ENCODE peak calls at places on chromosome 19, in six cellular contexts. One of them, this sample, is unnamed. For H3K4me1, the result is how much of the 10 kb centered on the place peaks cover.

GRCh38 chr19:18488403-18488723 is 33.5 kb downstream of the ELL start:
- DNase-seq in neural progenitor cell: no peak
- DNase-seq in neuronal stem cell: no peak
- DNase-seq in mesenchymal stem cell: no peak
- DNase-seq in body of pancreas: no peak
- DNase-seq in fibroblast of lung: no peak
- DNase-seq in this sample: no peak

GRCh38 chr19:5330307-5330720 is 10.3 kb downstream of the PTPRS start:
- DNase-seq in fibroblast of lung: no peak
- DNase-seq in body of pancreas: no peak
- DNase-seq in neuronal stem cell: no peak
- DNase-seq in neural progenitor cell: no peak
- DNase-seq in mesenchymal stem cell: no peak
- DNase-seq in this sample: no peak

GRCh38 chr19:31413353-31413752 is 64.1 kb upstream of the TSHZ3 start:
- DNase-seq in mesenchymal stem cell: no peak
- DNase-seq in fibroblast of lung: no peak
- DNase-seq in body of pancreas: no peak
- DNase-seq in neural progenitor cell: no peak
- DNase-seq in neuronal stem cell: no peak
- DNase-seq in this sample: no peak

GRCh38 chr19:50837300-50837699 is 3.9 kb upstream of the KLK15 start:
- DNase-seq in fibroblast of lung: no peak
- DNase-seq in neural progenitor cell: no peak
- DNase-seq in body of pancreas: no peak
- DNase-seq in mesenchymal stem cell: no peak
- DNase-seq in neuronal stem cell: no peak
- DNase-seq in this sample: no peak

GRCh38 chr19:5152767-5153532 is 184.0 kb downstream of the KDM4B start:
- DNase-seq in body of pancreas: no peak
- DNase-seq in fibroblast of lung: no peak
- DNase-seq in mesenchymal stem cell: no peak
- DNase-seq in neuronal stem cell: no peak
- DNase-seq in neural progenitor cell: no peak
- DNase-seq in this sample: no peak

GRCh38 chr19:9362905-9363304 is at the start of gene ZNF177:
- DNase-seq in fibroblast of lung: peak
- DNase-seq in neuronal stem cell: no peak
- DNase-seq in mesenchymal stem cell: no peak
- DNase-seq in neural progenitor cell: no peak
- DNase-seq in body of pancreas: no peak
- DNase-seq in this sample: no peak

GRCh38 chr19:6737284-6737872 is at the start of gene GPR108:
- DNase-seq in mesenchymal stem cell: peak
- DNase-seq in neural progenitor cell: peak
- DNase-seq in neuronal stem cell: peak
- DNase-seq in body of pancreas: peak
- DNase-seq in fibroblast of lung: peak
- DNase-seq in this sample: no peak

GRCh38 chr19:49534632-49535385 is 7.0 kb downstream of the RCN3 start:
- DNase-seq in neuronal stem cell: no peak
- DNase-seq in body of pancreas: no peak
- DNase-seq in neural progenitor cell: no peak
- DNase-seq in fibroblast of lung: no peak
- DNase-seq in mesenchymal stem cell: no peak
- DNase-seq in this sample: no peak

GRCh38 chr19:55044771-55045716 is 7.0 kb upstream of the GP6 start:
- DNase-seq in mesenchymal stem cell: no peak
- DNase-seq in neural progenitor cell: no peak
- DNase-seq in body of pancreas: no peak
- DNase-seq in fibroblast of lung: no peak
- DNase-seq in neuronal stem cell: no peak
- DNase-seq in this sample: no peak

GRCh38 chr19:45854167-45854778 is 8.7 kb downstream of the SYMPK start:
- DNase-seq in neuronal stem cell: no peak
- DNase-seq in body of pancreas: no peak
- DNase-seq in neural progenitor cell: no peak
- DNase-seq in fibroblast of lung: no peak
- DNase-seq in mesenchymal stem cell: no peak
- DNase-seq in this sample: no peak

GRCh38 chr19:55340144-55340783 is 588 bp downstream of the KMT5C start:
- DNase-seq in neuronal stem cell: no peak
- DNase-seq in fibroblast of lung: no peak
- DNase-seq in body of pancreas: no peak
- DNase-seq in mesenchymal stem cell: no peak
- DNase-seq in neural progenitor cell: no peak
- DNase-seq in this sample: no peak

GRCh38 chr19:5828661-5829566 is 10.6 kb downstream of the FUT6 start:
- DNase-seq in neuronal stem cell: peak
- DNase-seq in body of pancreas: no peak
- DNase-seq in fibroblast of lung: peak
- DNase-seq in neural progenitor cell: peak
- DNase-seq in mesenchymal stem cell: peak
- DNase-seq in this sample: no peak

GRCh38 chr19:44071824-44072542 is at the start of gene ZNF284:
- DNase-seq in fibroblast of lung: peak
- DNase-seq in neuronal stem cell: peak
- DNase-seq in neural progenitor cell: peak
- DNase-seq in mesenchymal stem cell: peak
- DNase-seq in body of pancreas: peak
- DNase-seq in this sample: peak

GRCh38 chr19:6417713-6418561 is 6.7 kb downstream of the KHSRP start:
- DNase-seq in mesenchymal stem cell: peak
- DNase-seq in body of pancreas: peak
- DNase-seq in neuronal stem cell: no peak
- DNase-seq in fibroblast of lung: peak
- DNase-seq in neural progenitor cell: peak
- DNase-seq in this sample: no peak

GRCh38 chr19:50379602-50380001 is 3.3 kb downstream of the NR1H2 start:
- DNase-seq in body of pancreas: no peak
- DNase-seq in mesenchymal stem cell: no peak
- DNase-seq in fibroblast of lung: no peak
- DNase-seq in neuronal stem cell: no peak
- DNase-seq in neural progenitor cell: no peak
- DNase-seq in this sample: no peak

GRCh38 chr19:41887711-41888382 is 4.9 kb downstream of the ARHGEF1 start:
- DNase-seq in body of pancreas: peak
- DNase-seq in neural progenitor cell: no peak
- DNase-seq in neuronal stem cell: no peak
- DNase-seq in fibroblast of lung: no peak
- DNase-seq in mesenchymal stem cell: peak
- DNase-seq in this sample: no peak

GRCh38 chr19:29680937-29681336 is 15.7 kb downstream of the PLEKHF1 start:
- DNase-seq in body of pancreas: no peak
- DNase-seq in neural progenitor cell: no peak
- DNase-seq in mesenchymal stem cell: no peak
- DNase-seq in neuronal stem cell: no peak
- DNase-seq in fibroblast of lung: no peak
- DNase-seq in this sample: no peak

GRCh38 chr19:29680447-29680846 is 15.2 kb downstream of the PLEKHF1 start:
- DNase-seq in neural progenitor cell: no peak
- DNase-seq in body of pancreas: no peak
- DNase-seq in fibroblast of lung: no peak
- DNase-seq in mesenchymal stem cell: no peak
- DNase-seq in neuronal stem cell: no peak
- DNase-seq in this sample: no peak

GRCh38 chr19:29678484-29679106 is 13.3 kb downstream of the PLEKHF1 start:
- DNase-seq in mesenchymal stem cell: no peak
- DNase-seq in neural progenitor cell: no peak
- DNase-seq in fibroblast of lung: peak
- DNase-seq in neuronal stem cell: no peak
- DNase-seq in body of pancreas: no peak
- DNase-seq in this sample: no peak

GRCh38 chr19:29681422-29682235 is 16.4 kb downstream of the PLEKHF1 start:
- DNase-seq in neuronal stem cell: no peak
- DNase-seq in mesenchymal stem cell: no peak
- DNase-seq in fibroblast of lung: peak
- DNase-seq in neural progenitor cell: no peak
- DNase-seq in body of pancreas: no peak
- DNase-seq in this sample: no peak

DNA sequence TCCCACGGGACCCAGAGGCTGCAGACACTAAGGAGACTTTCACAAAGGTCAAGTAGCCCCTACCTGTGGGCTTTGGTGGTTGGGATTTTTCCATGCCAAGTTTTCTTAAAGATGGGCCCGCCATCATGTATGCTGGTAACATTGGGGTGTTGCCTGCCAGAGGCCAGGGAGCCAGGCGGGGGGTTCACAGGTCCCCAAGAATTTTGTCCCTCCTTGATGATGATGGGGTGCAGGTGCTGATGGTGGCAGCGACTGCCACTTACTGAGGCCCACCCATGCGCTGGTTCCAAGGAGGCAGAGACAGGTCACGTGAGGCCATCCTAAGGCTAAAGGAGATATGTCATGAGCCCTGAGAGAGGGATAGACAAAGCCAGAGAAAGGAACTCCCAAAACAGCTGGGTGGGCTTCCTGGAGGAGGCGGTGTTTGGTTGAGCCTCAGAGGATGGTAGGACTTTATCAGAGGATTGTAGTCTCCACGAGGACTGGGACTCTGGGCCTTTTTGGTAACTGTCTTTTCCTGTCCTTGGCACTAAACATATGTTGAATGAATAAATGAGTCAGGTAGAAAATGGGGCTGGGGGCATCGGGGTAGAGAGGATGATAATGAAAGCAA is 14.4 kb downstream of the PLEKHF1 start:
- DNase-seq in neuronal stem cell: no peak
- DNase-seq in mesenchymal stem cell: no peak
- DNase-seq in neural progenitor cell: no peak
- DNase-seq in fibroblast of lung: no peak
- DNase-seq in body of pancreas: no peak
- DNase-seq in this sample: no peak
- H3K4me1 ChIP-seq in neuronal stem cell: under half
- H3K4me1 ChIP-seq in mesenchymal stem cell: under half
- H3K4me1 ChIP-seq in neural progenitor cell: under half
- H3K4me1 ChIP-seq in fibroblast of lung: under half
- H3K4me1 ChIP-seq in body of pancreas: under half
- H3K4me1 ChIP-seq in this sample: half or more

GRCh38 chr19:1671716-1672037 is 19.3 kb upstream of the TCF3 start:
- DNase-seq in fibroblast of lung: no peak
- DNase-seq in neural progenitor cell: no peak
- DNase-seq in mesenchymal stem cell: no peak
- DNase-seq in body of pancreas: no peak
- DNase-seq in neuronal stem cell: no peak
- DNase-seq in this sample: no peak

GRCh38 chr19:1674293-1674679 is 21.9 kb upstream of the TCF3 start:
- DNase-seq in neural progenitor cell: no peak
- DNase-seq in neuronal stem cell: no peak
- DNase-seq in fibroblast of lung: no peak
- DNase-seq in mesenchymal stem cell: no peak
- DNase-seq in body of pancreas: no peak
- DNase-seq in this sample: no peak

GRCh38 chr19:1672038-1672768 is 19.8 kb upstream of the TCF3 start:
- DNase-seq in neuronal stem cell: no peak
- DNase-seq in mesenchymal stem cell: peak
- DNase-seq in fibroblast of lung: peak
- DNase-seq in body of pancreas: peak
- DNase-seq in neural progenitor cell: peak
- DNase-seq in this sample: no peak

GRCh38 chr19:1673645-1674292 is 21.4 kb upstream of the TCF3 start:
- DNase-seq in neural progenitor cell: no peak
- DNase-seq in neuronal stem cell: no peak
- DNase-seq in mesenchymal stem cell: no peak
- DNase-seq in fibroblast of lung: no peak
- DNase-seq in body of pancreas: peak
- DNase-seq in this sample: no peak

GRCh38 chr19:1672769-1673644 is 20.6 kb upstream of the TCF3 start:
- DNase-seq in neural progenitor cell: no peak
- DNase-seq in body of pancreas: no peak
- DNase-seq in neuronal stem cell: no peak
- DNase-seq in mesenchymal stem cell: no peak
- DNase-seq in fibroblast of lung: no peak
- DNase-seq in this sample: no peak
- H3K4me1 ChIP-seq in neural progenitor cell: under half
- H3K4me1 ChIP-seq in body of pancreas: under half
- H3K4me1 ChIP-seq in neuronal stem cell: under half
- H3K4me1 ChIP-seq in mesenchymal stem cell: under half
- H3K4me1 ChIP-seq in fibroblast of lung: under half
- H3K4me1 ChIP-seq in this sample: under half

GRCh38 chr19:57161985-57162544 is 5.2 kb downstream of the DUXA start:
- DNase-seq in body of pancreas: no peak
- DNase-seq in neural progenitor cell: no peak
- DNase-seq in fibroblast of lung: no peak
- DNase-seq in neuronal stem cell: no peak
- DNase-seq in mesenchymal stem cell: no peak
- DNase-seq in this sample: no peak

GRCh38 chr19:57171551-57172081 is 4.3 kb upstream of the DUXA start:
- DNase-seq in body of pancreas: peak
- DNase-seq in neuronal stem cell: peak
- DNase-seq in fibroblast of lung: peak
- DNase-seq in neural progenitor cell: peak
- DNase-seq in mesenchymal stem cell: peak
- DNase-seq in this sample: no peak

GRCh38 chr19:57167385-57167784 is at the start of gene DUXA:
- DNase-seq in neural progenitor cell: no peak
- DNase-seq in fibroblast of lung: no peak
- DNase-seq in body of pancreas: no peak
- DNase-seq in mesenchymal stem cell: no peak
- DNase-seq in neuronal stem cell: no peak
- DNase-seq in this sample: no peak

DNA sequence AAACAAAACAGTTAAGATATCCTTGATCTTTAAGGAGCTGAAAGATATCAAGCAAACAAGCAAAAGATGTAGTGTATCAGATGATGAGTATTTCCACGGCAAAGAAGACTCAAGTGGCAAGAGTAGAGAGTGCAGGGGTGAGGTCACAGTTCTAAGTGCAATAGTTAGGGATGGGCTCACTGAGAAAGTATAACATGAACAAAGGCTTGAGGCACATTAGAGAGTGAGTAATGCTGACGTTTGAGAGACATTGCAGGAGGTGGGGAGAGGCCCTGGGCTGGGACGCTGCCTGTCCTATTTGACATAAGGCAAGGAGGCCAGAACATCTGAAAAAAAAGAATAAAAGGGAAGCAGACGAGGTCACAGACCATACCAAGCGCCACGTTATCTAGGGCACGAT is 1.4 kb downstream of the DUXA start:
- DNase-seq in neural progenitor cell: no peak
- DNase-seq in fibroblast of lung: no peak
- DNase-seq in mesenchymal stem cell: no peak
- DNase-seq in neuronal stem cell: no peak
- DNase-seq in body of pancreas: no peak
- DNase-seq in this sample: no peak
- H3K4me1 ChIP-seq in neural progenitor cell: under half
- H3K4me1 ChIP-seq in fibroblast of lung: under half
- H3K4me1 ChIP-seq in mesenchymal stem cell: under half
- H3K4me1 ChIP-seq in neuronal stem cell: under half
- H3K4me1 ChIP-seq in body of pancreas: under half
- H3K4me1 ChIP-seq in this sample: under half

DNA sequence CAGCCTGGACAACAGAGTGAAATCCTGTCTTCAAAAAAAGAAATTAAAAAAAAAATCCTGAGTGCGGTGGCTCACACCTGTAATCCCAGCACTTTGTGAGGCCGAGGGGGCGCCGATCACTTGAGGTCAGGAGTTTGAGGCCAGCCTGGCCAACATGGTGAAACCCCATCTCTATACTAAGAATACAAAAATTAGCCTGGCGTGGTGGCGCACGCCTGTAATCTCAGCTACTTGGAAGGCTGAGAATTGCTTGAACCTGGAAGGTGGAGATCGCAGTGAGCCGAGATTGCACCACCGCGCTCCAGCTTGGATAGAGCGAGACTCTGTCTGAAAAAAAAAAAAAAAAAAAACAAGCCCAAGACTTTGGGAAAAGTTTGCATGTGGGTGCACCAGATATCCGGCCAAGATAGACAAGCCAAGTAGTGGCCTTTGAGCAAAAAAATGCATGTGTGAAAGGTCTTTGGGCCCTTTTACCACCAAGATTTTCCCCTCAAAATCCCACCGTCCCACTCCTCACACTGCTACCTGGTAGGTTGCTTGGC is 5.7 kb downstream of the DNAJB1 start:
- DNase-seq in neuronal stem cell: no peak
- DNase-seq in mesenchymal stem cell: no peak
- DNase-seq in body of pancreas: no peak
- DNase-seq in neural progenitor cell: no peak
- DNase-seq in fibroblast of lung: no peak
- DNase-seq in this sample: no peak
- H3K4me1 ChIP-seq in neuronal stem cell: under half
- H3K4me1 ChIP-seq in mesenchymal stem cell: under half
- H3K4me1 ChIP-seq in body of pancreas: under half
- H3K4me1 ChIP-seq in neural progenitor cell: under half
- H3K4me1 ChIP-seq in fibroblast of lung: under half
- H3K4me1 ChIP-seq in this sample: under half